ENCODE peak calls at places on chromosomes 12 and 14, in eight cellular contexts. One of them, this sample, is unnamed.

GRCh38 chr14:97077253-97077653 is 280.1 kb downstream of the VRK1 start:
- DNase-seq in naive thymus-derived CD4-positive, alpha-beta T cell: no peak
- DNase-seq in A549: peak
- DNase-seq in activated T-cell treated with anti-CD3 and anti-CD28 coated beads, Interleukin-2, amount 50 U/mL, for 1 hour: no peak
- DNase-seq in LoVo: no peak
- DNase-seq in stimulated activated CD4-positive, alpha-beta T cell treated with anti-CD3 and anti-CD28 coated beads, Interleukin-1b, Interleukin-23, amount 100 ng/mL, for 1 hour: no peak
- DNase-seq in AG08395: peak
- DNase-seq in fibroblast of the conjunctiva: no peak
- DNase-seq in this sample: no peak

GRCh38 chr14:65332141-65332871 is 80.2 kb upstream of the FUT8 start:
- DNase-seq in naive thymus-derived CD4-positive, alpha-beta T cell: no peak
- DNase-seq in A549: no peak
- DNase-seq in activated T-cell treated with anti-CD3 and anti-CD28 coated beads, Interleukin-2, amount 50 U/mL, for 1 hour: no peak
- DNase-seq in LoVo: peak
- DNase-seq in stimulated activated CD4-positive, alpha-beta T cell treated with anti-CD3 and anti-CD28 coated beads, Interleukin-1b, Interleukin-23, amount 100 ng/mL, for 1 hour: no peak
- DNase-seq in AG08395: no peak
- DNase-seq in fibroblast of the conjunctiva: no peak
- DNase-seq in this sample: no peak

GRCh38 chr12:47707905-47708543 is 2.2 kb upstream of the RPAP3 start:
- DNase-seq in naive thymus-derived CD4-positive, alpha-beta T cell: no peak
- DNase-seq in A549: no peak
- DNase-seq in activated T-cell treated with anti-CD3 and anti-CD28 coated beads, Interleukin-2, amount 50 U/mL, for 1 hour: no peak
- DNase-seq in LoVo: no peak
- DNase-seq in stimulated activated CD4-positive, alpha-beta T cell treated with anti-CD3 and anti-CD28 coated beads, Interleukin-1b, Interleukin-23, amount 100 ng/mL, for 1 hour: no peak
- DNase-seq in AG08395: no peak
- DNase-seq in fibroblast of the conjunctiva: no peak
- DNase-seq in this sample: no peak

GRCh38 chr14:35333797-35334743 is 41.9 kb downstream of the PSMA6 start:
- DNase-seq in naive thymus-derived CD4-positive, alpha-beta T cell: no peak
- DNase-seq in A549: peak
- DNase-seq in activated T-cell treated with anti-CD3 and anti-CD28 coated beads, Interleukin-2, amount 50 U/mL, for 1 hour: peak
- DNase-seq in LoVo: no peak
- DNase-seq in stimulated activated CD4-positive, alpha-beta T cell treated with anti-CD3 and anti-CD28 coated beads, Interleukin-1b, Interleukin-23, amount 100 ng/mL, for 1 hour: no peak
- DNase-seq in AG08395: no peak
- DNase-seq in fibroblast of the conjunctiva: no peak
- DNase-seq in this sample: no peak

GRCh38 chr12:117361905-117362304 is 479 bp upstream of the NOS1 start:
- DNase-seq in naive thymus-derived CD4-positive, alpha-beta T cell: no peak
- DNase-seq in A549: no peak
- DNase-seq in activated T-cell treated with anti-CD3 and anti-CD28 coated beads, Interleukin-2, amount 50 U/mL, for 1 hour: no peak
- DNase-seq in LoVo: no peak
- DNase-seq in stimulated activated CD4-positive, alpha-beta T cell treated with anti-CD3 and anti-CD28 coated beads, Interleukin-1b, Interleukin-23, amount 100 ng/mL, for 1 hour: no peak
- DNase-seq in AG08395: no peak
- DNase-seq in fibroblast of the conjunctiva: no peak
- DNase-seq in this sample: no peak

GRCh38 chr12:80802652-80803051 is 85.9 kb downstream of the MYF5 start:
- DNase-seq in naive thymus-derived CD4-positive, alpha-beta T cell: no peak
- DNase-seq in A549: no peak
- DNase-seq in activated T-cell treated with anti-CD3 and anti-CD28 coated beads, Interleukin-2, amount 50 U/mL, for 1 hour: no peak
- DNase-seq in LoVo: no peak
- DNase-seq in stimulated activated CD4-positive, alpha-beta T cell treated with anti-CD3 and anti-CD28 coated beads, Interleukin-1b, Interleukin-23, amount 100 ng/mL, for 1 hour: no peak
- DNase-seq in AG08395: no peak
- DNase-seq in fibroblast of the conjunctiva: no peak
- DNase-seq in this sample: no peak

GRCh38 chr12:41224066-41224465 is 35.9 kb downstream of the PDZRN4 start:
- DNase-seq in naive thymus-derived CD4-positive, alpha-beta T cell: no peak
- DNase-seq in A549: no peak
- DNase-seq in activated T-cell treated with anti-CD3 and anti-CD28 coated beads, Interleukin-2, amount 50 U/mL, for 1 hour: no peak
- DNase-seq in LoVo: no peak
- DNase-seq in stimulated activated CD4-positive, alpha-beta T cell treated with anti-CD3 and anti-CD28 coated beads, Interleukin-1b, Interleukin-23, amount 100 ng/mL, for 1 hour: no peak
- DNase-seq in AG08395: no peak
- DNase-seq in fibroblast of the conjunctiva: no peak
- DNase-seq in this sample: no peak

GRCh38 chr14:85399196-85399595 is 130.7 kb upstream of the FLRT2 start:
- DNase-seq in naive thymus-derived CD4-positive, alpha-beta T cell: no peak
- DNase-seq in A549: no peak
- DNase-seq in activated T-cell treated with anti-CD3 and anti-CD28 coated beads, Interleukin-2, amount 50 U/mL, for 1 hour: no peak
- DNase-seq in LoVo: no peak
- DNase-seq in stimulated activated CD4-positive, alpha-beta T cell treated with anti-CD3 and anti-CD28 coated beads, Interleukin-1b, Interleukin-23, amount 100 ng/mL, for 1 hour: no peak
- DNase-seq in AG08395: peak
- DNase-seq in fibroblast of the conjunctiva: no peak
- DNase-seq in this sample: no peak

GRCh38 chr12:130994821-130995375 is 41.2 kb downstream of the ADGRD1 start:
- DNase-seq in naive thymus-derived CD4-positive, alpha-beta T cell: no peak
- DNase-seq in A549: no peak
- DNase-seq in activated T-cell treated with anti-CD3 and anti-CD28 coated beads, Interleukin-2, amount 50 U/mL, for 1 hour: no peak
- DNase-seq in LoVo: no peak
- DNase-seq in stimulated activated CD4-positive, alpha-beta T cell treated with anti-CD3 and anti-CD28 coated beads, Interleukin-1b, Interleukin-23, amount 100 ng/mL, for 1 hour: no peak
- DNase-seq in AG08395: no peak
- DNase-seq in fibroblast of the conjunctiva: no peak
- DNase-seq in this sample: no peak

GRCh38 chr14:67645414-67645813 is 25.7 kb downstream of the ARG2 start:
- DNase-seq in naive thymus-derived CD4-positive, alpha-beta T cell: no peak
- DNase-seq in A549: no peak
- DNase-seq in activated T-cell treated with anti-CD3 and anti-CD28 coated beads, Interleukin-2, amount 50 U/mL, for 1 hour: no peak
- DNase-seq in LoVo: no peak
- DNase-seq in stimulated activated CD4-positive, alpha-beta T cell treated with anti-CD3 and anti-CD28 coated beads, Interleukin-1b, Interleukin-23, amount 100 ng/mL, for 1 hour: no peak
- DNase-seq in AG08395: no peak
- DNase-seq in fibroblast of the conjunctiva: no peak
- DNase-seq in this sample: no peak

GRCh38 chr12:22656835-22657234 is 31.9 kb downstream of the ETNK1 start:
- DNase-seq in naive thymus-derived CD4-positive, alpha-beta T cell: no peak
- DNase-seq in A549: no peak
- DNase-seq in activated T-cell treated with anti-CD3 and anti-CD28 coated beads, Interleukin-2, amount 50 U/mL, for 1 hour: no peak
- DNase-seq in LoVo: no peak
- DNase-seq in stimulated activated CD4-positive, alpha-beta T cell treated with anti-CD3 and anti-CD28 coated beads, Interleukin-1b, Interleukin-23, amount 100 ng/mL, for 1 hour: no peak
- DNase-seq in AG08395: no peak
- DNase-seq in fibroblast of the conjunctiva: no peak
- DNase-seq in this sample: no peak

GRCh38 chr12:26643532-26644315 is 189.3 kb downstream of the ITPR2 start:
- DNase-seq in naive thymus-derived CD4-positive, alpha-beta T cell: no peak
- DNase-seq in A549: no peak
- DNase-seq in activated T-cell treated with anti-CD3 and anti-CD28 coated beads, Interleukin-2, amount 50 U/mL, for 1 hour: no peak
- DNase-seq in LoVo: no peak
- DNase-seq in stimulated activated CD4-positive, alpha-beta T cell treated with anti-CD3 and anti-CD28 coated beads, Interleukin-1b, Interleukin-23, amount 100 ng/mL, for 1 hour: no peak
- DNase-seq in AG08395: no peak
- DNase-seq in fibroblast of the conjunctiva: no peak
- DNase-seq in this sample: no peak

GRCh38 chr14:61470261-61470953 is 149.0 kb downstream of the PRKCH start:
- DNase-seq in naive thymus-derived CD4-positive, alpha-beta T cell: no peak
- DNase-seq in A549: peak
- DNase-seq in activated T-cell treated with anti-CD3 and anti-CD28 coated beads, Interleukin-2, amount 50 U/mL, for 1 hour: no peak
- DNase-seq in LoVo: no peak
- DNase-seq in stimulated activated CD4-positive, alpha-beta T cell treated with anti-CD3 and anti-CD28 coated beads, Interleukin-1b, Interleukin-23, amount 100 ng/mL, for 1 hour: no peak
- DNase-seq in AG08395: peak
- DNase-seq in fibroblast of the conjunctiva: peak
- DNase-seq in this sample: peak

GRCh38 chr14:91154851-91155625 is 41.2 kb downstream of the DGLUCY start:
- DNase-seq in naive thymus-derived CD4-positive, alpha-beta T cell: no peak
- DNase-seq in A549: peak
- DNase-seq in activated T-cell treated with anti-CD3 and anti-CD28 coated beads, Interleukin-2, amount 50 U/mL, for 1 hour: no peak
- DNase-seq in LoVo: peak
- DNase-seq in stimulated activated CD4-positive, alpha-beta T cell treated with anti-CD3 and anti-CD28 coated beads, Interleukin-1b, Interleukin-23, amount 100 ng/mL, for 1 hour: no peak
- DNase-seq in AG08395: peak
- DNase-seq in fibroblast of the conjunctiva: no peak
- DNase-seq in this sample: no peak

GRCh38 chr14:37254411-37254947 is 56.7 kb downstream of the MIPOL1 start:
- DNase-seq in naive thymus-derived CD4-positive, alpha-beta T cell: no peak
- DNase-seq in A549: no peak
- DNase-seq in activated T-cell treated with anti-CD3 and anti-CD28 coated beads, Interleukin-2, amount 50 U/mL, for 1 hour: no peak
- DNase-seq in LoVo: no peak
- DNase-seq in stimulated activated CD4-positive, alpha-beta T cell treated with anti-CD3 and anti-CD28 coated beads, Interleukin-1b, Interleukin-23, amount 100 ng/mL, for 1 hour: no peak
- DNase-seq in AG08395: no peak
- DNase-seq in fibroblast of the conjunctiva: no peak
- DNase-seq in this sample: no peak

GRCh38 chr12:16560273-16560672 is 45.7 kb downstream of the LMO3 start:
- DNase-seq in naive thymus-derived CD4-positive, alpha-beta T cell: no peak
- DNase-seq in A549: no peak
- DNase-seq in activated T-cell treated with anti-CD3 and anti-CD28 coated beads, Interleukin-2, amount 50 U/mL, for 1 hour: no peak
- DNase-seq in LoVo: no peak
- DNase-seq in stimulated activated CD4-positive, alpha-beta T cell treated with anti-CD3 and anti-CD28 coated beads, Interleukin-1b, Interleukin-23, amount 100 ng/mL, for 1 hour: no peak
- DNase-seq in AG08395: no peak
- DNase-seq in fibroblast of the conjunctiva: no peak
- DNase-seq in this sample: no peak

GRCh38 chr14:102146423-102146822 is 6.7 kb downstream of the WDR20 start:
- DNase-seq in naive thymus-derived CD4-positive, alpha-beta T cell: no peak
- DNase-seq in A549: no peak
- DNase-seq in activated T-cell treated with anti-CD3 and anti-CD28 coated beads, Interleukin-2, amount 50 U/mL, for 1 hour: no peak
- DNase-seq in LoVo: no peak
- DNase-seq in stimulated activated CD4-positive, alpha-beta T cell treated with anti-CD3 and anti-CD28 coated beads, Interleukin-1b, Interleukin-23, amount 100 ng/mL, for 1 hour: no peak
- DNase-seq in AG08395: no peak
- DNase-seq in fibroblast of the conjunctiva: no peak
- DNase-seq in this sample: no peak

GRCh38 chr12:13234045-13234641 is 37.6 kb downstream of the EMP1 start:
- DNase-seq in naive thymus-derived CD4-positive, alpha-beta T cell: no peak
- DNase-seq in A549: peak
- DNase-seq in activated T-cell treated with anti-CD3 and anti-CD28 coated beads, Interleukin-2, amount 50 U/mL, for 1 hour: no peak
- DNase-seq in LoVo: peak
- DNase-seq in stimulated activated CD4-positive, alpha-beta T cell treated with anti-CD3 and anti-CD28 coated beads, Interleukin-1b, Interleukin-23, amount 100 ng/mL, for 1 hour: no peak
- DNase-seq in AG08395: peak
- DNase-seq in fibroblast of the conjunctiva: peak
- DNase-seq in this sample: no peak

GRCh38 chr12:68538722-68539614 is 71.7 kb upstream of the RAP1B start:
- DNase-seq in naive thymus-derived CD4-positive, alpha-beta T cell: peak
- DNase-seq in A549: no peak
- DNase-seq in activated T-cell treated with anti-CD3 and anti-CD28 coated beads, Interleukin-2, amount 50 U/mL, for 1 hour: peak
- DNase-seq in LoVo: no peak
- DNase-seq in stimulated activated CD4-positive, alpha-beta T cell treated with anti-CD3 and anti-CD28 coated beads, Interleukin-1b, Interleukin-23, amount 100 ng/mL, for 1 hour: no peak
- DNase-seq in AG08395: peak
- DNase-seq in fibroblast of the conjunctiva: peak
- DNase-seq in this sample: peak

GRCh38 chr12:71220295-71220694 is 62.5 kb upstream of the TSPAN8 start:
- DNase-seq in naive thymus-derived CD4-positive, alpha-beta T cell: no peak
- DNase-seq in A549: no peak
- DNase-seq in activated T-cell treated with anti-CD3 and anti-CD28 coated beads, Interleukin-2, amount 50 U/mL, for 1 hour: no peak
- DNase-seq in LoVo: no peak
- DNase-seq in stimulated activated CD4-positive, alpha-beta T cell treated with anti-CD3 and anti-CD28 coated beads, Interleukin-1b, Interleukin-23, amount 100 ng/mL, for 1 hour: no peak
- DNase-seq in AG08395: no peak
- DNase-seq in fibroblast of the conjunctiva: no peak
- DNase-seq in this sample: no peak

GRCh38 chr14:68111733-68112270 is 292.2 kb downstream of the RAD51B start:
- DNase-seq in naive thymus-derived CD4-positive, alpha-beta T cell: no peak
- DNase-seq in A549: no peak
- DNase-seq in activated T-cell treated with anti-CD3 and anti-CD28 coated beads, Interleukin-2, amount 50 U/mL, for 1 hour: no peak
- DNase-seq in LoVo: no peak
- DNase-seq in stimulated activated CD4-positive, alpha-beta T cell treated with anti-CD3 and anti-CD28 coated beads, Interleukin-1b, Interleukin-23, amount 100 ng/mL, for 1 hour: no peak
- DNase-seq in AG08395: no peak
- DNase-seq in fibroblast of the conjunctiva: no peak
- DNase-seq in this sample: no peak

GRCh38 chr14:73746540-73747385 is 32.6 kb upstream of the PNMA1 start:
- DNase-seq in naive thymus-derived CD4-positive, alpha-beta T cell: no peak
- DNase-seq in A549: no peak
- DNase-seq in activated T-cell treated with anti-CD3 and anti-CD28 coated beads, Interleukin-2, amount 50 U/mL, for 1 hour: no peak
- DNase-seq in LoVo: no peak
- DNase-seq in stimulated activated CD4-positive, alpha-beta T cell treated with anti-CD3 and anti-CD28 coated beads, Interleukin-1b, Interleukin-23, amount 100 ng/mL, for 1 hour: no peak
- DNase-seq in AG08395: no peak
- DNase-seq in fibroblast of the conjunctiva: no peak
- DNase-seq in this sample: no peak

GRCh38 chr12:979355-979754 is 11.7 kb upstream of the ERC1 start:
- DNase-seq in naive thymus-derived CD4-positive, alpha-beta T cell: no peak
- DNase-seq in A549: no peak
- DNase-seq in activated T-cell treated with anti-CD3 and anti-CD28 coated beads, Interleukin-2, amount 50 U/mL, for 1 hour: no peak
- DNase-seq in LoVo: no peak
- DNase-seq in stimulated activated CD4-positive, alpha-beta T cell treated with anti-CD3 and anti-CD28 coated beads, Interleukin-1b, Interleukin-23, amount 100 ng/mL, for 1 hour: no peak
- DNase-seq in AG08395: no peak
- DNase-seq in fibroblast of the conjunctiva: no peak
- DNase-seq in this sample: no peak

GRCh38 chr14:93081875-93082570 is 33.7 kb downstream of the ITPK1 start:
- DNase-seq in naive thymus-derived CD4-positive, alpha-beta T cell: no peak
- DNase-seq in A549: no peak
- DNase-seq in activated T-cell treated with anti-CD3 and anti-CD28 coated beads, Interleukin-2, amount 50 U/mL, for 1 hour: no peak
- DNase-seq in LoVo: no peak
- DNase-seq in stimulated activated CD4-positive, alpha-beta T cell treated with anti-CD3 and anti-CD28 coated beads, Interleukin-1b, Interleukin-23, amount 100 ng/mL, for 1 hour: no peak
- DNase-seq in AG08395: no peak
- DNase-seq in fibroblast of the conjunctiva: no peak
- DNase-seq in this sample: peak

GRCh38 chr12:70044170-70044569 is 199.1 kb upstream of the CNOT2 start:
- DNase-seq in naive thymus-derived CD4-positive, alpha-beta T cell: no peak
- DNase-seq in A549: no peak
- DNase-seq in activated T-cell treated with anti-CD3 and anti-CD28 coated beads, Interleukin-2, amount 50 U/mL, for 1 hour: no peak
- DNase-seq in LoVo: no peak
- DNase-seq in stimulated activated CD4-positive, alpha-beta T cell treated with anti-CD3 and anti-CD28 coated beads, Interleukin-1b, Interleukin-23, amount 100 ng/mL, for 1 hour: no peak
- DNase-seq in AG08395: no peak
- DNase-seq in fibroblast of the conjunctiva: no peak
- DNase-seq in this sample: no peak

GRCh38 chr12:53461059-53461458 is 9.2 kb downstream of the PCBP2 start:
- DNase-seq in naive thymus-derived CD4-positive, alpha-beta T cell: no peak
- DNase-seq in A549: no peak
- DNase-seq in activated T-cell treated with anti-CD3 and anti-CD28 coated beads, Interleukin-2, amount 50 U/mL, for 1 hour: no peak
- DNase-seq in LoVo: no peak
- DNase-seq in stimulated activated CD4-positive, alpha-beta T cell treated with anti-CD3 and anti-CD28 coated beads, Interleukin-1b, Interleukin-23, amount 100 ng/mL, for 1 hour: no peak
- DNase-seq in AG08395: no peak
- DNase-seq in fibroblast of the conjunctiva: no peak
- DNase-seq in this sample: no peak

GRCh38 chr14:80313806-80314205 is 102.5 kb upstream of the DIO2 start:
- DNase-seq in naive thymus-derived CD4-positive, alpha-beta T cell: no peak
- DNase-seq in A549: no peak
- DNase-seq in activated T-cell treated with anti-CD3 and anti-CD28 coated beads, Interleukin-2, amount 50 U/mL, for 1 hour: no peak
- DNase-seq in LoVo: no peak
- DNase-seq in stimulated activated CD4-positive, alpha-beta T cell treated with anti-CD3 and anti-CD28 coated beads, Interleukin-1b, Interleukin-23, amount 100 ng/mL, for 1 hour: no peak
- DNase-seq in AG08395: no peak
- DNase-seq in fibroblast of the conjunctiva: no peak
- DNase-seq in this sample: no peak

This sample was measured in activated effector memory CD4-positive, alpha-beta T cell treated with anti-CD3 and anti-CD28 coated beads, Interleukin-2, amount 50 U/mL, for 16 hours.